ENCODE peak calls at places on chromosome 17, in four cellular contexts. C, L, P and I are unnamed samples.

GRCh38 chr17:13647551-13647950 is 45.8 kb upstream of the HS3ST3A1 start:
- DNase-seq in C (no peak), L (no peak), P (no peak), I (no peak)

GRCh38 chr17:21041753-21042433 is 918 bp downstream of the USP22 start:
- DNase-seq in C (peak; percentile 79), L (peak; percentile 71), P (no peak), I (peak; percentile 87)

GRCh38 chr17:50632637-50633036 is 2.0 kb upstream of the ABCC3 start:
- DNase-seq in C (no peak), L (no peak), P (no peak), I (no peak)

GRCh38 chr17:10050597-10051101 is 145.6 kb upstream of the RCVRN start:
- DNase-seq in C (no peak), L (no peak), P (peak; percentile 68), I (no peak)

GRCh38 chr17:39084558-39084957 is 66.9 kb downstream of the PLXDC1 start:
- DNase-seq in C (no peak), L (no peak), P (no peak), I (no peak)

GRCh38 chr17:50872710-50873424 is 6.7 kb upstream of the TOB1 start:
- DNase-seq in C (no peak), L (no peak), P (no peak), I (no peak)

GRCh38 chr17:49776864-49777263 is 11.6 kb upstream of the KAT7 start:
- DNase-seq in C (no peak), L (no peak), P (no peak), I (no peak)

GRCh38 chr17:64256913-64257807 is 5.9 kb downstream of the TEX2 start:
- DNase-seq in C (no peak), L (no peak), P (no peak), I (no peak)

GRCh38 chr17:3603119-3603869 is 5.9 kb downstream of the TRPV1 start:
- DNase-seq in C (no peak), L (no peak), P (no peak), I (no peak)

GRCh38 chr17:74404218-74404617 is 27.7 kb upstream of the GPRC5C start:
- DNase-seq in C (peak; percentile 62), L (no peak), P (no peak), I (no peak)

GRCh38 chr17:55421179-55421934 is at the start of gene MMD:
- DNase-seq in C (peak; percentile 83), L (no peak), P (no peak), I (peak; percentile 20)

GRCh38 chr17:81365601-81366585 is 29.4 kb upstream of the BAHCC1 start:
- DNase-seq in C (no peak), L (peak; percentile 72), P (peak; percentile 28), I (peak; percentile 58)

GRCh38 chr17:794876-795275 is 12.7 kb downstream of the MRM3 start:
- DNase-seq in C (peak; percentile 83), L (peak; percentile 24), P (no peak), I (peak; percentile 58)

GRCh38 chr17:78317817-78318400 is 42.0 kb downstream of the SOCS3 start:
- DNase-seq in C (no peak), L (no peak), P (no peak), I (no peak)

GRCh38 chr17:78316867-78317816 is 42.7 kb downstream of the SOCS3 start:
- DNase-seq in C (peak; percentile 77), L (peak; percentile 66), P (peak; percentile 43), I (peak; percentile 72)

GRCh38 chr17:78318407-78318806 is 41.5 kb downstream of the SOCS3 start:
- DNase-seq in C (no peak), L (no peak), P (no peak), I (no peak)

GRCh38 chr17:78316115-78316866 is 43.6 kb downstream of the SOCS3 start:
- DNase-seq in C (peak; percentile 72), L (no peak), P (no peak), I (no peak)

DNA sequence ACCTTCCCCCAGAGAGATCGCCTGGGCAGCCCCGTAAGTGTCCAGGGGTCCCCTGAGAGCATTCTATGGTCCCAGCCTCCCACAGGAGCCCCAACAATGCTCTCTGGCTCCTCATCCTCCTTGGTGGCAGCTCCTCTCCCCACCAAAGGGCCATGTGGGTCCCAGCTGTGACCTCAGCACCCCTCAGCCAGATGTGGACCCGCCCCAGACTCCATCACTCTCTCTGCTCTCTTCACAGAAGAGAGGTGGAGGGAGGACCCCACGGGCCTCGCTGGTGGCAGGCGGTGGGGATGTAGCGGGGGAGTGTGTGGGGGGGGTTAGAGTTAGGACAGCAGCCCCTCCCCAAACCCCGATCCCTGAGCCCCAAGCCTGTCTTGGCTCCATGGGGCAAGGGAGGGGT is 41.0 kb downstream of the SOCS3 start:
- DNase-seq in C (no peak), L (no peak), P (no peak), I (no peak)
- TF ChIP-seq CREB1 in C (no peak), L (no peak), P (no peak), I (no peak)

GRCh38 chr17:31596382-31597323 is 205.2 kb downstream of the RAB11FIP4 start:
- DNase-seq in C (no peak), L (peak; percentile 44), P (peak; percentile 70), I (no peak)
- TF ChIP-seq JUND in C (no peak), L (no peak), P (no peak), I (no peak)

GRCh38 chr17:35099929-35100328 is 19.7 kb downstream of the RAD51D start:
- DNase-seq in C (no peak), L (no peak), P (no peak), I (no peak)
- TF ChIP-seq ATF2 in C (no peak), L (no peak), P (no peak), I (no peak)

GRCh38 chr17:57954421-57955182 is 610 bp downstream of the CUEDC1 start:
- DNase-seq in C (peak; percentile 73), L (no peak), P (no peak), I (peak; percentile 47)
- TF ChIP-seq CREB1 in C (no peak), L (no peak), P (no peak), I (no peak)

DNA sequence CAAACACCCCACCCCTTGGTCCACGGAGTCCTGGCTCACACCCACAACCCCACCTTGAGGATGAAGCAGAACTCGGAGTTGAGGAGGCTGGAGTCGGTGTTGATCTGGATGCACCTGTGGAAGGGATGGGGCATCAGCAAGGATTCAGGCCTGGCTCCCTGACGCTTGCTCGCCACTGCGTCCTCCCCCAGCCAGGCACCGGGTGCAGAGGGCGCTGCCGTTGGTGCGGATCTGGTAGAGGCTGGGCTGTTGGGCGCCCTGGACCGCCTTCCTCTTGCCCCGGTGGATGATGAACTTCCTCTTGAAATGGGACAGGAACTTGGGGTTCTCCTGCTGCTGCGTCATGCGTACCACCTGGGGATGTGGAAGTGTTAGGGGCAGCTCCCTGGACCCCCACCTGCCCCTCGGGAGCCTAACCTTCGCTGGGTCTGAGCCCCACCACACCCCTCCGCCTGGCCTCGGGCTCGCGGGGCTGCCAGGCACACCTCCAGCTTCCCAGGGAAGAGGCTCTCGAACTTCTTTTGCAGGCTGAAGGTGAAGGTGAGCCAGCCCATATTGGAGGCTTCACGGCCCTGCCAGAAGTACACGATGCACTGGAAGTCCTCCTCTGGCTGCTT is 12.3 kb downstream of the FLII start:
- DNase-seq in C (no peak), L (no peak), P (no peak), I (no peak)
- TF ChIP-seq JUND in C (no peak), L (no peak), P (no peak), I (no peak)

GRCh38 chr17:68423251-68423650 is 34.0 kb downstream of the WIPI1 start:
- DNase-seq in C (no peak), L (no peak), P (no peak), I (no peak)
- TF ChIP-seq ATF2 in C (no peak), L (no peak), P (no peak), I (no peak)

GRCh38 chr17:43547659-43548256 is 1.6 kb upstream of the ETV4 start:
- DNase-seq in C (no peak), L (no peak), P (no peak), I (no peak)

GRCh38 chr17:43550754-43551153 is 4.6 kb upstream of the ETV4 start:
- DNase-seq in C (no peak), L (no peak), P (no peak), I (no peak)

GRCh38 chr17:43548689-43549379 is 2.7 kb upstream of the ETV4 start:
- DNase-seq in C (no peak), L (no peak), P (no peak), I (no peak)

GRCh38 chr17:43547189-43547550 is 1.0 kb upstream of the ETV4 start:
- DNase-seq in C (no peak), L (no peak), P (no peak), I (no peak)

GRCh38 chr17:43549496-43549895 is 3.4 kb upstream of the ETV4 start:
- DNase-seq in C (no peak), L (no peak), P (no peak), I (no peak)
- TF ChIP-seq CREB1 in C (no peak), L (no peak), P (no peak), I (no peak)

GRCh38 chr17:37182786-37183185 is 193.0 kb upstream of the C17orf78 start:
- DNase-seq in C (no peak), L (no peak), P (no peak), I (no peak)
- TF ChIP-seq JUND in C (no peak), L (no peak), P (no peak), I (no peak)

DNA sequence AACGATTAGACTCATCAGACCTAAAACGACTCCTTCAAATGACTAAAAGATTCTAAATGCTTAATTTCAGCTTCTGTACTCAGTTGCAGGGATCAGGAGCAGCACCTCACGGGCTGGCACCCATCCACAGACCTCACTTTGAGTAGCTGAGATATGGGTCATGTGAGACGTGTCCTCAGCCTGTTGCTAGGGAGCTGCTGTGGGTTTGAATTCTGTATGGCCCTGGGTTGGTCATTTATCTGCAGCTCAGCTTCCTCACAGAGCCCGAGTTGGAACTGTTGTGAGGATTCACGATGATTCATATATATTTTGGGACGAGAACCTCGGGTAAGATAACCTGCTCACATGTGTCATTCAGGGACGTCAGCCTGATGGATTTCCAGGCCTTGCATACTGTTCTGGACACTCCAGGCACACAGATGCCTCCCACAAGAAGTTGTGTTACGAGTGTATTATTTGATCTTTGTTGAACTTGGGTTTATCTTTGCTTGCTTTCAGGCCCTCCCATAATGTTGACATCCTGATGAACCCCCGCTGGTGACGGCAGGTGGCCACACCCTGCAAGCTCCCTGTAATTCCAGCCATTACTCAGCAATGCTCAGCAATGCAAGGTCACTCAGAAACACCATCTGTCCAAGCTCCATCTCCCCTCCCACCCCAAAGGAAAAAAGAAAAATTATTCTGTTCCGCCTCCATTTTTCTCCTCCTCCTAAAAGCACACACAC is 137.6 kb downstream of the RBFOX3 start:
- DNase-seq in C (no peak), L (peak; percentile 39), P (no peak), I (peak; percentile 88)
- TF ChIP-seq ATF2 in C (no peak), L (no peak), P (no peak), I (no peak)